ENCODE peak calls at places on chromosomes 4 and X, in six cellular contexts. V is brain microvascular endothelial cell, M is psoas muscle, Y is mucosa of descending colon, X is AG10803, L is tibial artery. P is an unnamed sample.
A peak's percentile ranks its signal among the peaks of the same experiment; 100 is the strongest.

GRCh38 chr4:38695844-38696243 is 31.8 kb downstream of the KLF3 start:
- DNase-seq in X (no peak), V (no peak), Y (no peak), M (no peak), L (no peak), P (no peak)

GRCh38 chr4:8861576-8862279 is 9.9 kb downstream of the HMX1 start:
- DNase-seq in L (no peak), V (no peak), X (no peak), Y (peak; percentile 35), M (no peak), P (no peak)

GRCh38 chrX:96861661-96862060 is 22.0 kb upstream of the RPA4 start:
- DNase-seq in V (no peak), M (no peak), Y (no peak), L (no peak), X (no peak), P (no peak)

GRCh38 chr4:127403523-127404084 is 229.2 kb upstream of the INTU start:
- DNase-seq in Y (no peak), V (no peak), M (no peak), X (no peak), L (no peak), P (peak; percentile 61)

GRCh38 chr4:71713611-71714203 is 70.2 kb downstream of the GC start:
- DNase-seq in Y (no peak), M (no peak), V (no peak), L (no peak), X (peak; percentile 72), P (peak; percentile 68)

GRCh38 chr4:77922158-77923094 is 59.8 kb downstream of the MRPL1 start:
- DNase-seq in L (no peak), M (no peak), V (no peak), Y (no peak), X (peak; percentile 41), P (peak; percentile 45)

GRCh38 chr4:119493419-119493818 is 135.2 kb downstream of the PDE5A start:
- DNase-seq in X (peak; percentile 27), Y (no peak), L (no peak), M (no peak), V (no peak), P (no peak)

GRCh38 chrX:33447285-33447684 is 235.9 kb upstream of the DMD start:
- DNase-seq in V (no peak), Y (no peak), L (no peak), X (no peak), M (no peak), P (no peak)

GRCh38 chrX:65581661-65582339 is 47.2 kb upstream of the LAS1L start:
- DNase-seq in V (peak; percentile 44), X (peak; percentile 56), L (peak; percentile 68), Y (no peak), M (peak; percentile 37), P (peak; percentile 59)

GRCh38 chrX:1327651-1328304 is 8.8 kb upstream of the IL3RA start:
- DNase-seq in X (no peak), V (no peak), Y (no peak), M (no peak), L (no peak), P (no peak)

GRCh38 chrX:259692-260355 is 21.4 kb upstream of the PLCXD1 start:
- DNase-seq in L (no peak), M (no peak), Y (peak; percentile 54), V (no peak), X (no peak), P (no peak)

GRCh38 chr4:148770848-148771247 is 328.6 kb upstream of the NR3C2 start:
- DNase-seq in L (no peak), Y (no peak), M (no peak), V (no peak), X (no peak), P (no peak)

GRCh38 chr4:70559216-70559830 is 32.7 kb upstream of the AMBN start:
- DNase-seq in L (no peak), X (peak; percentile 40), V (peak; percentile 28), Y (no peak), M (peak; percentile 16), P (peak; percentile 48)

GRCh38 chrX:115065304-115065703 is 47.9 kb upstream of the IL13RA2 start:
- DNase-seq in M (no peak), X (no peak), L (no peak), V (no peak), Y (no peak), P (no peak)

GRCh38 chr4:16860506-16860905 is 37.9 kb downstream of the LDB2 start:
- DNase-seq in M (no peak), X (peak; percentile 93), V (peak; percentile 91), L (no peak), Y (no peak), P (peak; percentile 94)

GRCh38 chr4:184318852-184319251 is 101.2 kb upstream of the ENPP6 start:
- DNase-seq in M (no peak), V (no peak), X (no peak), L (no peak), Y (no peak), P (no peak)

GRCh38 chr4:8215001-8215427 is 15.9 kb downstream of the SH3TC1 start:
- DNase-seq in V (no peak), Y (peak; percentile 26), X (peak; percentile 77), M (no peak), L (peak; percentile 86), P (peak; percentile 46)

GRCh38 chr4:84826681-84827080 is 139.8 kb downstream of the WDFY3 start:
- DNase-seq in L (no peak), Y (no peak), X (no peak), M (no peak), V (no peak), P (no peak)

GRCh38 chr4:152166567-152166966 is 369.3 kb downstream of the FBXW7 start:
- DNase-seq in L (no peak), X (no peak), M (no peak), Y (no peak), V (peak; percentile 5), P (no peak)

GRCh38 chr4:168380290-168380689 is 61.7 kb upstream of the DDX60 start:
- DNase-seq in M (no peak), V (no peak), Y (no peak), X (no peak), L (no peak), P (no peak)

GRCh38 chr4:12729384-12729783 is 754.8 kb downstream of the RAB28 start:
- DNase-seq in V (no peak), L (no peak), M (no peak), Y (no peak), X (peak; percentile 8), P (peak; percentile 24)

GRCh38 chrX:39869846-39870601 is 227.7 kb downstream of the BCOR start:
- DNase-seq in V (peak; percentile 46), Y (no peak), X (no peak), L (no peak), M (no peak), P (peak; percentile 44)

GRCh38 chrX:129875669-129876068 is 30.3 kb upstream of the UTP14A start:
- DNase-seq in V (peak; percentile 74), Y (no peak), X (peak; percentile 88), L (no peak), M (no peak), P (peak; percentile 81)

GRCh38 chrX:24259544-24260240 is 54.2 kb downstream of the SUPT20HL2 start:
- DNase-seq in Y (no peak), M (no peak), L (no peak), V (peak; percentile 68), X (peak; percentile 74), P (peak; percentile 75)

GRCh38 chr4:136319789-136320470 is 1212.4 kb downstream of the PCDH18 start:
- DNase-seq in Y (no peak), X (no peak), V (peak; percentile 49), L (no peak), M (no peak), P (peak; percentile 83)

GRCh38 chrX:13899607-13900006 is 82.7 kb upstream of the GPM6B start:
- DNase-seq in V (peak; percentile 73), L (no peak), X (peak; percentile 88), Y (no peak), M (no peak), P (peak; percentile 67)

GRCh38 chrX:53374222-53374820 is 48.1 kb downstream of the SMC1A start:
- DNase-seq in X (peak; percentile 5), Y (no peak), L (no peak), V (no peak), M (no peak), P (no peak)

GRCh38 chrX:27251369-27251768 is 211.8 kb downstream of the PPP4R3C start:
- DNase-seq in Y (no peak), M (no peak), L (no peak), V (no peak), X (no peak), P (no peak)

GRCh38 chr4:127352220-127352619 is 280.5 kb upstream of the INTU start:
- DNase-seq in V (no peak), L (no peak), X (no peak), Y (no peak), M (no peak), P (no peak)

GRCh38 chr4:2259036-2259540 is 2.8 kb downstream of the MXD4 start:
- DNase-seq in V (no peak), L (peak; percentile 74), M (peak; percentile 15), Y (peak; percentile 49), X (no peak), P (no peak)
- H3K4me3 ChIP-seq in V (no peak overlapping the region), L (peak overlapping the region; percentile 95), M (peak overlapping the region; percentile 99), Y (no peak overlapping the region), X (no peak overlapping the region), P (no peak overlapping the region)

DNA sequence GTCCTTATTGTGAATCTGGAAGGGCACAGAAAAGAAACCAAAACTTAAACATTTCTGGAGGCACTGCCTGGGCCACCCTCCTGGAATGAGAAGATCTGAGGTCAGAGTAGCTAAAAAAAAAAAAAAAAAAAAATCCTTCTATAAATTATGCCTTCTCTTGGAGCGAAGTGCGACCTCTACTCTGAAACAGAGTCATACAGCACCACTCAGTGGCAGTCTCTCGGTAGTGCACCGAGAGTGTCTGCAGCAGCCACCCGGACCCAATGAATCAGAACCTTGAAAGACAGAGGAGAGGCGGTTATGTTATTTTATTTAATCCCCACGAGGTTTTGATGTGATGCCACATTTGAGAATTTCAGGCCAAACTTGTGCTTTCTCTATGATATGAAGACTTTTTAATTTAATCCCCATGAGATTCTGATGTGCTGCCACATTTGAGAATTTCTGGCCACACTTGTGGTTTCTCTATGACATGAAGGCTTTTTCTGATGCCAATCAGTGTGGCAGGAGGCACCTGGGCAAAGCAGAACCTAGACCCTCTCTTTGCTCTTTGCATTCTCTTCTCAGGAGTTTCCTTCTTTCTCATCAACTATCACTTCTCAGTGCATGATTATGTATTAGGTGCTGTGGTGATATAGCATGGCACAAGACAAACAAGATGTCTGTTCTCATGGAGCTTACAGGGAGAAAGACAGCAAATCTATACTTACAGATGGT is 5.6 kb upstream of the CT47C1 start:
- DNase-seq in Y (no peak), X (peak; percentile 53), L (peak; percentile 71), M (peak; percentile 49), V (peak; percentile 43), P (peak; percentile 52)
- TF ChIP-seq CTCF in Y (peak; percentile 28), X (peak; percentile 67), L (peak; percentile 52), M (peak; percentile 70), V (peak; percentile 76), P (peak; percentile 65)

GRCh38 chr4:15034071-15034764 is 31.9 kb downstream of the CPEB2 start:
- DNase-seq in X (peak; percentile 42), L (no peak), M (no peak), V (peak; percentile 77), Y (no peak), P (no peak)
- H3K4me3 ChIP-seq in X (no peak overlapping the region), L (no peak overlapping the region), M (no peak overlapping the region), V (no peak overlapping the region), Y (no peak overlapping the region), P (no peak overlapping the region)

DNA sequence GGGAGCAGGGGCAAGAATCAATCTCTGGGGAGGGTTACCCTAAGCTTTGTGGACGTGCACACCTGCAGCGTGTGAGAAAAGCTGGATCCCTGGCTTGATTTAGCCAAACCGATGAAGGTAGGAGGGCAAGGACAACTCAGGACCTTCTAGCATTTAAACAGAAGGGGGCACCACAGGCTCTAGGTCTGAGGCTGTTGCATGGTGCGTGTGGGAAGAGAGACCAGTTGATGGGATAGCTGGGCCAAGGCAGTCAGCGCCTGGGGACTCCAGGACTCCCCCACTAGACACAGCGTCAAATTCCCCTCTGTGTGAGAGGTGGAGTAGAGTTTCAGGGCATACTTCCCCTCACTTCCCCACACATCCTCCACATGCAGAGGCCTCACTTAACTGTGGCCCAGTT is 4.3 kb downstream of the GABRQ start:
- DNase-seq in L (no peak), X (peak; percentile 0), M (no peak), V (no peak), Y (no peak), P (no peak)
- TF ChIP-seq CTCF in L (no peak), X (no peak), M (no peak), V (peak; percentile 23), Y (no peak), P (peak; percentile 14)